ENCODE peak calls at places on chromosomes 16 and 17, in four cellular contexts. D is K562, G is GM12878, R is HepG2. W is an unnamed sample.

GRCh38 chr17:79387783-79388182 is 223.1 kb downstream of the RBFOX3 start:
- DNase-seq in D (no peak), G (no peak), R (no peak), W (no peak)

GRCh38 chr17:61410555-61411089 is 11.0 kb downstream of the TBX2 start:
- DNase-seq in D (no peak), G (no peak), R (no peak), W (no peak)

GRCh38 chr16:29985271-29985811 is 10.1 kb downstream of the HIRIP3 start:
- DNase-seq in D (no peak), G (no peak), R (no peak), W (no peak)

GRCh38 chr17:29358421-29358820 is 31.7 kb upstream of the TAOK1 start:
- DNase-seq in D (no peak), G (no peak), R (no peak), W (no peak)

GRCh38 chr17:74840989-74841666 is 18.6 kb downstream of the GRIN2C start:
- DNase-seq in D (peak; percentile 60), G (no peak), R (peak; percentile 28), W (no peak)

GRCh38 chr16:77117687-77118086 is 73.3 kb upstream of the MON1B start:
- DNase-seq in D (no peak), G (no peak), R (no peak), W (no peak)

GRCh38 chr16:24980077-24980793 is 34.9 kb downstream of the ARHGAP17 start:
- DNase-seq in D (no peak), G (peak; percentile 63), R (no peak), W (no peak)

GRCh38 chr17:17885029-17885351 is 48.2 kb upstream of the SREBF1 start:
- DNase-seq in D (no peak), G (no peak), R (no peak), W (no peak)

GRCh38 chr17:16976686-16977550 is 5.0 kb upstream of the TNFRSF13B start:
- DNase-seq in D (no peak), G (no peak), R (no peak), W (peak; percentile 35)

GRCh38 chr17:4032738-4033137 is 68.5 kb upstream of the ATP2A3 start:
- DNase-seq in D (no peak), G (no peak), R (no peak), W (no peak)

GRCh38 chr16:18969855-18970240 is 13.9 kb upstream of the TMC7 start:
- DNase-seq in D (no peak), G (no peak), R (no peak), W (no peak)

GRCh38 chr16:27841061-27841801 is 222.3 kb downstream of the GSG1L start:
- DNase-seq in D (no peak), G (no peak), R (no peak), W (no peak)

GRCh38 chr16:1042776-1043349 is 29.7 kb upstream of the SSTR5 start:
- DNase-seq in D (no peak), G (no peak), R (no peak), W (no peak)

GRCh38 chr17:14768923-14769322 is 468.0 kb downstream of the HS3ST3B1 start:
- DNase-seq in D (no peak), G (no peak), R (no peak), W (no peak)

GRCh38 chr16:83847371-83848225 is 39.8 kb downstream of the HSBP1 start:
- DNase-seq in D (no peak), G (no peak), R (no peak), W (no peak)

GRCh38 chr16:65414284-65414984 is 292.6 kb upstream of the CDH11 start:
- DNase-seq in D (no peak), G (no peak), R (no peak), W (no peak)

GRCh38 chr16:48206594-48207242 is 37.4 kb upstream of the LONP2 start:
- DNase-seq in D (no peak), G (no peak), R (peak; percentile 69), W (no peak)

GRCh38 chr17:73514146-73514863 is 129.9 kb downstream of the SDK2 start:
- DNase-seq in D (no peak), G (no peak), R (no peak), W (no peak)

GRCh38 chr16:27698266-27698665 is 148.3 kb downstream of the KATNIP start:
- DNase-seq in D (peak; percentile 47), G (no peak), R (no peak), W (peak; percentile 95)

GRCh38 chr17:44916781-44917241 is 1.5 kb upstream of the GFAP start:
- DNase-seq in D (no peak), G (no peak), R (no peak), W (no peak)

GRCh38 chr16:76387994-76388393 is 110.8 kb downstream of the CNTNAP4 start:
- DNase-seq in D (no peak), G (no peak), R (no peak), W (no peak)

GRCh38 chr16:55292491-55292890 is 31.5 kb upstream of the IRX6 start:
- DNase-seq in D (no peak), G (no peak), R (no peak), W (no peak)

GRCh38 chr17:72943826-72944689 is 148.4 kb downstream of the SLC39A11 start:
- DNase-seq in D (no peak), G (no peak), R (no peak), W (no peak)

DNA sequence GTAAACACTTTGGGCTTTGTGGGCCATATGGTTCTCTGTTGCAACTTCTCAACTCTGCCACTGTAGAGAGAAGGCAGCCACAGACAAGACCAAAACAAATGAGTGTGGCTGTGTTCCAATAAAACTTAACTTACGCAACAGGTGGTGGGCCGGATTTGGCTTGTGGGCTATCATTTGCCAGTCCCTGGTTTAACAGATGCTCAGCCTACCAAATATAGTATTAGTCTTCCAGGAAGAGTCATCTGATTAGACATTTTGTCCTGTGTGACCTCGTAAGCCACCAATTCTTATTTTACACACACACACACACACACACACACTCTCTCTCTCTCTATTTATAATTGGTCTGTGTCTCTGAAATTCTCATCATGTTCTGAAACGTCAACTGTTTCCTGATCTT is 245.9 kb downstream of the XYLT1 start:
- DNase-seq in D (no peak), G (no peak), R (no peak), W (no peak)
- TF ChIP-seq BRCA1 in D (no peak), G (no peak), R (no peak), W (no peak)

GRCh38 chr16:86012221-86012620 is 113.3 kb downstream of the IRF8 start:
- DNase-seq in D (no peak), G (no peak), R (no peak), W (no peak)
- TF ChIP-seq YY1 in D (no peak), G (no peak), R (no peak), W (no peak)

DNA sequence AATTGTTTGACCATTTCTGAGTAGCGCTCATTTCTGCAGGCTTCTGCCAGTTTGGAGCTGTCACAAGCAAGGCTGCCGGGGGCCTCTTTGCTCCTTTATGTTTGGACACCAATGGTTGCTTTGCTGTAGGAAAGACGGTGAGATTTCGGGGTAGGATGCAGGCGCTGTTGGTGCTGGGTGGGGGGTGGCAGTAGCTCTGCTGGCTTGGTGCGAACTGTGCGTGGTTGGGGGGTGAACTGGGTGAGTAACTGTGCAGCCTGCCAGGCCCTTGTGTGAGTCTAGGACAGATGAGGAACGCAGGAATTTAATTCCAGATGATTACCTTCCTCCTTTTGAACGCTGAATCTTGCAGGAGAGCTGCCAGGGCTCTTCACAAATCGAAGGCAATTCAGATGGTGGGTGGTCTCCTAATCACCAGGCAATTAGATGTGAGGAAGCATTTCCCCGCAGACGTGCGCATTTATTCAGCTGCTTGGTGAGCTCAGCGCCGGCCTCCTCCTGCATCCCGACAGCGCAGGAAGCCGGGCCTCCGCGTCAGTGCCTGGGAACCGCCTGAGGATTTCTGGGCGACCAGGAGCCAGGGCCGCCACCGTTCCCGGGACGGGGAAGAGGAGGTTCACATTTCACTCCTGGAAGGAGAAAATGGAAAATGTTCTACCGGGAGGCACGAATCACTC is 154.4 kb downstream of the FOXL1 start:
- DNase-seq in D (no peak), G (no peak), R (no peak), W (no peak)
- TF ChIP-seq BRCA1 in D (no peak), G (no peak), R (no peak), W (no peak)

GRCh38 chr16:67028555-67029248 is at the start of gene CBFB:
- DNase-seq in D (peak; percentile 98), G (peak; percentile 75), R (peak; percentile 90), W (no peak)

GRCh38 chr16:67027046-67027445 is 1.9 kb upstream of the CBFB start:
- DNase-seq in D (no peak), G (no peak), R (no peak), W (peak; percentile 22)

GRCh38 chr16:67028167-67028554 is 788 bp upstream of the CBFB start:
- DNase-seq in D (no peak), G (no peak), R (no peak), W (no peak)

GRCh38 chr16:67030221-67030962 is 1.4 kb downstream of the CBFB start:
- DNase-seq in D (no peak), G (no peak), R (no peak), W (peak; percentile 19)

GRCh38 chr16:67029249-67030096 is 524 bp downstream of the CBFB start:
- DNase-seq in D (peak; percentile 66), G (no peak), R (no peak), W (no peak)
- TF ChIP-seq YY1 in D (peak; percentile 75), G (peak; percentile 36), R (no peak), W (peak; percentile 68)

GRCh38 chr17:27242951-27243350 is 51.0 kb upstream of the WSB1 start:
- DNase-seq in D (no peak), G (no peak), R (no peak), W (no peak)
- TF ChIP-seq BRCA1 in D (no peak), G (no peak), R (no peak), W (no peak)

W was measured in H1.